ENCODE peak calls at places on chromosome 5, in eight cellular contexts. One of them, this sample, is unnamed.

GRCh38 chr5:43674536-43674935 is 71.6 kb downstream of the NNT start:
- DNase-seq in GDM1: no peak
- DNase-seq in endothelial cell: no peak
- DNase-seq in ELR: no peak
- DNase-seq in endodermal cell: no peak
- DNase-seq in AG09309: no peak
- DNase-seq in NCI-H1694 treated with DMSO at 0.1 percent for 48 hours: no peak
- DNase-seq in kidney glomerular epithelial cell: peak
- DNase-seq in this sample: no peak

GRCh38 chr5:122141751-122142150 is 12.4 kb downstream of the ZNF474 start:
- DNase-seq in GDM1: no peak
- DNase-seq in endothelial cell: no peak
- DNase-seq in ELR: peak
- DNase-seq in endodermal cell: no peak
- DNase-seq in AG09309: no peak
- DNase-seq in NCI-H1694 treated with DMSO at 0.1 percent for 48 hours: no peak
- DNase-seq in kidney glomerular epithelial cell: no peak
- DNase-seq in this sample: no peak

GRCh38 chr5:53397141-53397794 is 83.2 kb upstream of the FST start:
- DNase-seq in GDM1: no peak
- DNase-seq in endothelial cell: no peak
- DNase-seq in ELR: peak
- DNase-seq in endodermal cell: no peak
- DNase-seq in AG09309: no peak
- DNase-seq in NCI-H1694 treated with DMSO at 0.1 percent for 48 hours: no peak
- DNase-seq in kidney glomerular epithelial cell: no peak
- DNase-seq in this sample: no peak

GRCh38 chr5:60842859-60843692 is 993 bp downstream of the ELOVL7 start:
- DNase-seq in GDM1: no peak
- DNase-seq in endothelial cell: peak
- DNase-seq in ELR: peak
- DNase-seq in endodermal cell: peak
- DNase-seq in AG09309: no peak
- DNase-seq in NCI-H1694 treated with DMSO at 0.1 percent for 48 hours: no peak
- DNase-seq in kidney glomerular epithelial cell: no peak
- DNase-seq in this sample: peak

GRCh38 chr5:54007822-54008777 is 302.3 kb downstream of the ARL15 start:
- DNase-seq in GDM1: no peak
- DNase-seq in endothelial cell: no peak
- DNase-seq in ELR: peak
- DNase-seq in endodermal cell: no peak
- DNase-seq in AG09309: no peak
- DNase-seq in NCI-H1694 treated with DMSO at 0.1 percent for 48 hours: no peak
- DNase-seq in kidney glomerular epithelial cell: no peak
- DNase-seq in this sample: peak

GRCh38 chr5:41921874-41922273 is 3.2 kb upstream of the FBXO4 start:
- DNase-seq in GDM1: no peak
- DNase-seq in endothelial cell: no peak
- DNase-seq in ELR: peak
- DNase-seq in endodermal cell: no peak
- DNase-seq in AG09309: no peak
- DNase-seq in NCI-H1694 treated with DMSO at 0.1 percent for 48 hours: no peak
- DNase-seq in kidney glomerular epithelial cell: no peak
- DNase-seq in this sample: no peak

GRCh38 chr5:117218789-117219188 is 644.2 kb upstream of the SEMA6A start:
- DNase-seq in GDM1: no peak
- DNase-seq in endothelial cell: no peak
- DNase-seq in ELR: no peak
- DNase-seq in endodermal cell: no peak
- DNase-seq in AG09309: no peak
- DNase-seq in NCI-H1694 treated with DMSO at 0.1 percent for 48 hours: no peak
- DNase-seq in kidney glomerular epithelial cell: no peak
- DNase-seq in this sample: no peak

GRCh38 chr5:142143878-142144277 is 35.3 kb downstream of the NDFIP1 start:
- DNase-seq in GDM1: no peak
- DNase-seq in endothelial cell: no peak
- DNase-seq in ELR: peak
- DNase-seq in endodermal cell: no peak
- DNase-seq in AG09309: no peak
- DNase-seq in NCI-H1694 treated with DMSO at 0.1 percent for 48 hours: peak
- DNase-seq in kidney glomerular epithelial cell: peak
- DNase-seq in this sample: peak

This sample was measured in KBM-7.